ENCODE peak calls at places on chromosomes 12 and 14, in eight cellular contexts. One of them, this sample, is unnamed.

GRCh38 chr12:120265483-120266179 is at the start of gene PXN:
- DNase-seq in left ventricle myocardium inferior: peak
- DNase-seq in heart left ventricle: peak
- DNase-seq in HCT116: peak
- DNase-seq in AG04449: no peak
- DNase-seq in psoas muscle: peak
- DNase-seq in mammary epithelial cell: peak
- DNase-seq in neural progenitor cell: peak
- DNase-seq in this sample: peak

GRCh38 chr12:104957388-104958008 is 592 bp downstream of the SLC41A2 start:
- DNase-seq in mammary epithelial cell: no peak
- DNase-seq in heart left ventricle: peak
- DNase-seq in AG04449: no peak
- DNase-seq in HCT116: no peak
- DNase-seq in left ventricle myocardium inferior: peak
- DNase-seq in neural progenitor cell: no peak
- DNase-seq in psoas muscle: peak
- DNase-seq in this sample: peak

GRCh38 chr14:49512147-49512551 is 74.0 kb downstream of the RPS29 start:
- DNase-seq in left ventricle myocardium inferior: no peak
- DNase-seq in mammary epithelial cell: peak
- DNase-seq in psoas muscle: no peak
- DNase-seq in AG04449: peak
- DNase-seq in HCT116: peak
- DNase-seq in heart left ventricle: no peak
- DNase-seq in neural progenitor cell: no peak
- DNase-seq in this sample: peak

GRCh38 chr12:107488666-107489065 is 196.9 kb upstream of the PWP1 start:
- DNase-seq in heart left ventricle: no peak
- DNase-seq in AG04449: peak
- DNase-seq in HCT116: no peak
- DNase-seq in mammary epithelial cell: no peak
- DNase-seq in left ventricle myocardium inferior: no peak
- DNase-seq in neural progenitor cell: no peak
- DNase-seq in psoas muscle: no peak
- DNase-seq in this sample: no peak

GRCh38 chr14:37991027-37991426 is 216.7 kb upstream of the SSTR1 start:
- DNase-seq in neural progenitor cell: no peak
- DNase-seq in psoas muscle: no peak
- DNase-seq in heart left ventricle: no peak
- DNase-seq in HCT116: no peak
- DNase-seq in AG04449: no peak
- DNase-seq in left ventricle myocardium inferior: no peak
- DNase-seq in mammary epithelial cell: no peak
- DNase-seq in this sample: no peak

GRCh38 chr12:64010069-64010686 is 165.7 kb downstream of the SRGAP1 start:
- DNase-seq in HCT116: no peak
- DNase-seq in psoas muscle: no peak
- DNase-seq in neural progenitor cell: no peak
- DNase-seq in heart left ventricle: no peak
- DNase-seq in AG04449: no peak
- DNase-seq in left ventricle myocardium inferior: no peak
- DNase-seq in mammary epithelial cell: peak
- DNase-seq in this sample: no peak

GRCh38 chr14:101397206-101397605 is 164.1 kb upstream of the DIO3 start:
- DNase-seq in AG04449: no peak
- DNase-seq in psoas muscle: no peak
- DNase-seq in mammary epithelial cell: no peak
- DNase-seq in left ventricle myocardium inferior: no peak
- DNase-seq in heart left ventricle: no peak
- DNase-seq in HCT116: no peak
- DNase-seq in neural progenitor cell: no peak
- DNase-seq in this sample: no peak

GRCh38 chr14:92646952-92647461 is 101.4 kb downstream of the LGMN start:
- DNase-seq in psoas muscle: no peak
- DNase-seq in neural progenitor cell: no peak
- DNase-seq in AG04449: peak
- DNase-seq in left ventricle myocardium inferior: no peak
- DNase-seq in mammary epithelial cell: peak
- DNase-seq in heart left ventricle: no peak
- DNase-seq in HCT116: no peak
- DNase-seq in this sample: no peak

GRCh38 chr14:44720707-44721106 is 213.6 kb upstream of the FSCB start:
- DNase-seq in psoas muscle: no peak
- DNase-seq in AG04449: no peak
- DNase-seq in HCT116: no peak
- DNase-seq in heart left ventricle: no peak
- DNase-seq in left ventricle myocardium inferior: no peak
- DNase-seq in mammary epithelial cell: peak
- DNase-seq in neural progenitor cell: no peak
- DNase-seq in this sample: peak

GRCh38 chr14:37973031-37973908 is 234.4 kb upstream of the SSTR1 start:
- DNase-seq in heart left ventricle: no peak
- DNase-seq in psoas muscle: no peak
- DNase-seq in neural progenitor cell: no peak
- DNase-seq in left ventricle myocardium inferior: no peak
- DNase-seq in mammary epithelial cell: no peak
- DNase-seq in HCT116: no peak
- DNase-seq in AG04449: no peak
- DNase-seq in this sample: no peak

GRCh38 chr12:26271024-26271423 is 75.7 kb downstream of the SSPN start:
- DNase-seq in left ventricle myocardium inferior: no peak
- DNase-seq in HCT116: no peak
- DNase-seq in mammary epithelial cell: no peak
- DNase-seq in neural progenitor cell: no peak
- DNase-seq in AG04449: peak
- DNase-seq in heart left ventricle: no peak
- DNase-seq in psoas muscle: no peak
- DNase-seq in this sample: peak

GRCh38 chr12:3770891-3771290 is 18.0 kb upstream of the CRACR2A start:
- DNase-seq in HCT116: no peak
- DNase-seq in psoas muscle: no peak
- DNase-seq in heart left ventricle: no peak
- DNase-seq in AG04449: no peak
- DNase-seq in left ventricle myocardium inferior: no peak
- DNase-seq in mammary epithelial cell: peak
- DNase-seq in neural progenitor cell: no peak
- DNase-seq in this sample: peak

GRCh38 chr12:1799882-1800645 is 20.3 kb upstream of the LRTM2 start:
- DNase-seq in psoas muscle: no peak
- DNase-seq in heart left ventricle: no peak
- DNase-seq in mammary epithelial cell: no peak
- DNase-seq in AG04449: no peak
- DNase-seq in left ventricle myocardium inferior: no peak
- DNase-seq in HCT116: no peak
- DNase-seq in neural progenitor cell: no peak
- DNase-seq in this sample: no peak

GRCh38 chr12:12716151-12716844 is 870 bp upstream of the CDKN1B start:
- DNase-seq in neural progenitor cell: no peak
- DNase-seq in heart left ventricle: no peak
- DNase-seq in HCT116: no peak
- DNase-seq in mammary epithelial cell: peak
- DNase-seq in left ventricle myocardium inferior: no peak
- DNase-seq in psoas muscle: no peak
- DNase-seq in AG04449: no peak
- DNase-seq in this sample: peak

GRCh38 chr12:12715128-12715458 is 2.1 kb upstream of the CDKN1B start:
- DNase-seq in heart left ventricle: no peak
- DNase-seq in psoas muscle: no peak
- DNase-seq in HCT116: no peak
- DNase-seq in mammary epithelial cell: no peak
- DNase-seq in left ventricle myocardium inferior: no peak
- DNase-seq in neural progenitor cell: no peak
- DNase-seq in AG04449: no peak
- DNase-seq in this sample: no peak

GRCh38 chr12:12714276-12715001 is 2.7 kb upstream of the CDKN1B start:
- DNase-seq in left ventricle myocardium inferior: no peak
- DNase-seq in psoas muscle: no peak
- DNase-seq in neural progenitor cell: peak
- DNase-seq in heart left ventricle: no peak
- DNase-seq in AG04449: no peak
- DNase-seq in HCT116: no peak
- DNase-seq in mammary epithelial cell: no peak
- DNase-seq in this sample: peak

GRCh38 chr12:12715459-12716150 is 1.6 kb upstream of the CDKN1B start:
- DNase-seq in psoas muscle: no peak
- DNase-seq in heart left ventricle: no peak
- DNase-seq in mammary epithelial cell: no peak
- DNase-seq in neural progenitor cell: no peak
- DNase-seq in AG04449: no peak
- DNase-seq in left ventricle myocardium inferior: no peak
- DNase-seq in HCT116: no peak
- DNase-seq in this sample: peak

DNA sequence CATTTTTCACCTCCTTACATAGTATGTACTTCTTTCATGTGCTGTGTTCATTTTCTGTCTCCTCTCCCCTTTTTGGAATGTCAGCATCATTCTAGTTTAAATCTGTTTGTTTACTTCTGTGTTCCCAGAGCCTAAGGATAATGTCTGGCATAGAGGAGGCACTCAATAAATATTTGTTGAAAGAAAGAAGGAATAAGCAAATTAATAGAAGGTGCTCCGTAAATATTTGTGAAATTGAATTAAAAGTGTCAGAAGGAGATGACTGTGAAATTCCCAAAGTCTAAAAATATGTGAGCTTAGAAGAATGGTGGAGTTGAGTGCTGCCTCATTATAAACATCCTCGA is 3.3 kb upstream of the CDKN1B start:
- DNase-seq in AG04449: no peak
- DNase-seq in HCT116: no peak
- DNase-seq in neural progenitor cell: no peak
- DNase-seq in psoas muscle: no peak
- DNase-seq in heart left ventricle: no peak
- DNase-seq in mammary epithelial cell: no peak
- DNase-seq in left ventricle myocardium inferior: no peak
- DNase-seq in this sample: no peak
- H3K4me3 ChIP-seq in AG04449: peak
- H3K4me3 ChIP-seq in HCT116: no peak
- H3K4me3 ChIP-seq in neural progenitor cell: peak
- H3K4me3 ChIP-seq in psoas muscle: peak
- H3K4me3 ChIP-seq in heart left ventricle: peak
- H3K4me3 ChIP-seq in mammary epithelial cell: no peak
- H3K4me3 ChIP-seq in left ventricle myocardium inferior: peak
- H3K4me3 ChIP-seq in this sample: no peak

GRCh38 chr12:122127839-122128238 is 46.2 kb downstream of the IL31 start:
- DNase-seq in mammary epithelial cell: no peak
- DNase-seq in HCT116: no peak
- DNase-seq in heart left ventricle: no peak
- DNase-seq in psoas muscle: no peak
- DNase-seq in left ventricle myocardium inferior: no peak
- DNase-seq in neural progenitor cell: no peak
- DNase-seq in AG04449: no peak
- DNase-seq in this sample: no peak

GRCh38 chr12:122126342-122126635 is 47.7 kb downstream of the IL31 start:
- DNase-seq in heart left ventricle: no peak
- DNase-seq in neural progenitor cell: no peak
- DNase-seq in AG04449: no peak
- DNase-seq in psoas muscle: no peak
- DNase-seq in mammary epithelial cell: no peak
- DNase-seq in left ventricle myocardium inferior: no peak
- DNase-seq in HCT116: no peak
- DNase-seq in this sample: no peak

GRCh38 chr12:122128481-122128880 is 45.5 kb downstream of the IL31 start:
- DNase-seq in mammary epithelial cell: no peak
- DNase-seq in neural progenitor cell: no peak
- DNase-seq in left ventricle myocardium inferior: no peak
- DNase-seq in HCT116: no peak
- DNase-seq in heart left ventricle: no peak
- DNase-seq in AG04449: no peak
- DNase-seq in psoas muscle: no peak
- DNase-seq in this sample: no peak

GRCh38 chr12:122125452-122126341 is 47.1 kb downstream of the MLXIP start:
- DNase-seq in psoas muscle: peak
- DNase-seq in heart left ventricle: no peak
- DNase-seq in AG04449: no peak
- DNase-seq in left ventricle myocardium inferior: no peak
- DNase-seq in neural progenitor cell: no peak
- DNase-seq in HCT116: no peak
- DNase-seq in mammary epithelial cell: no peak
- DNase-seq in this sample: no peak

GRCh38 chr12:122126713-122127597 is 47.1 kb downstream of the IL31 start:
- DNase-seq in psoas muscle: no peak
- DNase-seq in heart left ventricle: no peak
- DNase-seq in left ventricle myocardium inferior: no peak
- DNase-seq in mammary epithelial cell: no peak
- DNase-seq in neural progenitor cell: peak
- DNase-seq in AG04449: no peak
- DNase-seq in HCT116: no peak
- DNase-seq in this sample: peak
- TF ChIP-seq CTCF in psoas muscle: peak
- TF ChIP-seq CTCF in heart left ventricle: peak
- TF ChIP-seq CTCF in left ventricle myocardium inferior: peak
- TF ChIP-seq CTCF in mammary epithelial cell: peak
- TF ChIP-seq CTCF in neural progenitor cell: peak
- TF ChIP-seq CTCF in AG04449: no peak
- TF ChIP-seq CTCF in HCT116: no peak
- TF ChIP-seq CTCF in this sample: peak

DNA sequence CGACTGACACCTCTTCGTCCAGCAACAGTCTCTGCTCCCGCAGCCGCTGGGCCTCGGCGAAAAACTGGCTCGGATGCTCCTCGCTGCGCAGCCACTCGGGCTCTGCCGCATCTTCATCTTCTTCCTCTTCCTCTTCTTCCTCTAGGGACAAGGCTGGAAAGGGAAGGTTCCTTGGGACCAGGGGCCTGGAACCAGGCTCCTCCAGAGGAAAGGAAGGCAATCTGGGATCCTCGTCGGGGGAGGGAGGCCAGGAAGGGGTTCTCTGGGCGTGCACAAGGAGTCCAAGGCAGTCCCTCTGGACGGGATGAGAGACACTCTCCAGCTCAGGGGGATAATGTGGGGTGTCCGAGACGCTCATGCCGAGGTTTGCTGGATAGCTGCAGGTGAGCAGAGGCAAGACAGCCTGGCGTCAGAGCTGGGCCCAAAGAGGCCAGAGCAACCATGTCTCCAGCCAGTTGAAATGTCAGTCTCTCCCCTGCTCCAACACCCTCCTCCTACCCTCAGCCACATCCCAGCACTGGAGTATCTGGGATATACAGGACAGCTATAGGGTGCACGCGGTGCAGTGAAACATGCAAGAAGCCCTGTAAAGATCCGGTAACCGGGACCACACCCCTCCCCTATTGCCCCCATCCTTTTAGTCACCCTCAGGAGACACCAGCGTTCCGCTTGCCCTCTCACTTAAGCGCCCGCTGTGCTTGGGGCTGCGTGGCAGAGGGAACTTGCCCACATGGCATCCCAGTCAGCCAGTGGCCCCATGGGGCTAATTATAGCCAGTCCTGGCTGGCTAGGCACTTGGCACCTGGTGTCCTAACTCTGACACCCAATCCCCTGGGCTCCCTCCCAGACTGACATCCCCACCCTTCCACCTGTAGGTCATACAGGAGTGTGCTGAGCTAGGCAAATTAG is at the start of gene KLHL33:
- DNase-seq in mammary epithelial cell: no peak
- DNase-seq in psoas muscle: peak
- DNase-seq in left ventricle myocardium inferior: no peak
- DNase-seq in HCT116: no peak
- DNase-seq in heart left ventricle: no peak
- DNase-seq in AG04449: no peak
- DNase-seq in neural progenitor cell: no peak
- DNase-seq in this sample: no peak
- H3K4me3 ChIP-seq in mammary epithelial cell: no peak
- H3K4me3 ChIP-seq in psoas muscle: peak
- H3K4me3 ChIP-seq in left ventricle myocardium inferior: peak
- H3K4me3 ChIP-seq in HCT116: no peak
- H3K4me3 ChIP-seq in heart left ventricle: peak
- H3K4me3 ChIP-seq in AG04449: peak
- H3K4me3 ChIP-seq in neural progenitor cell: no peak
- H3K4me3 ChIP-seq in this sample: no peak

GRCh38 chr14:104583424-104584114 is 4.0 kb downstream of the C14orf180 start:
- DNase-seq in psoas muscle: no peak
- DNase-seq in HCT116: no peak
- DNase-seq in left ventricle myocardium inferior: no peak
- DNase-seq in mammary epithelial cell: no peak
- DNase-seq in neural progenitor cell: no peak
- DNase-seq in AG04449: no peak
- DNase-seq in heart left ventricle: no peak
- DNase-seq in this sample: no peak
- TF ChIP-seq CTCF in psoas muscle: no peak
- TF ChIP-seq CTCF in HCT116: no peak
- TF ChIP-seq CTCF in left ventricle myocardium inferior: no peak
- TF ChIP-seq CTCF in mammary epithelial cell: no peak
- TF ChIP-seq CTCF in neural progenitor cell: no peak
- TF ChIP-seq CTCF in AG04449: no peak
- TF ChIP-seq CTCF in heart left ventricle: no peak
- TF ChIP-seq CTCF in this sample: no peak